ENCODE peak calls at places on chromosomes 4 and X, in ten cellular contexts. O is stimulated activated CD8-positive, alpha-beta memory T cell treated with anti-CD3 and anti-CD28 coated beads, Interleukin-4, amount 100 ng/mL, for 24 hours; J is AG20443; V is AG08396; B is activated naive CD8-positive, alpha-beta T cell treated with anti-CD3 and anti-CD28 coated beads, Interleukin-2, amount 50 U/mL, for 24 hours; E is activated T-cell treated with anti-CD3 and anti-CD28 coated beads for 24 hours; Y is DMS53; X is NCI-H1436; S is bronchial epithelial cell; Z is choroid plexus epithelial cell. A is an unnamed sample.

GRCh38 chr4:97238956-97239698 is 904.1 kb downstream of the STPG2 start:
- DNase-seq in S (no peak), Z (no peak), Y (no peak), B (no peak), X (no peak), J (no peak), E (no peak), O (no peak), V (no peak), A (no peak)

GRCh38 chr4:134324179-134324578 is 122.6 kb upstream of the PABPC4L start:
- DNase-seq in X (no peak), Y (no peak), Z (no peak), O (no peak), E (no peak), V (no peak), B (no peak), J (no peak), S (no peak), A (no peak)

GRCh38 chrX:15468036-15468435 is 25.1 kb downstream of the PIR start:
- DNase-seq in V (peak; percentile 19), Z (peak; percentile 68), Y (peak; percentile 4), S (peak; percentile 74), B (no peak), O (no peak), J (peak; percentile 39), X (no peak), E (no peak), A (peak; percentile 61)

GRCh38 chr4:87006531-87007344 is 71.9 kb downstream of the AFF1 start:
- DNase-seq in S (peak; percentile 76), B (peak; percentile 89), X (peak; percentile 87), Y (peak; percentile 96), O (peak; percentile 82), V (peak; percentile 93), Z (peak; percentile 95), J (peak; percentile 90), E (peak; percentile 78), A (peak; percentile 52)

GRCh38 chr4:174763454-174764104 is 65.5 kb downstream of the GLRA3 start:
- DNase-seq in X (no peak), J (no peak), O (no peak), S (peak; percentile 40), V (no peak), B (no peak), Z (peak; percentile 28), Y (peak; percentile 22), E (no peak), A (no peak)

GRCh38 chrX:20863649-20864048 is 510.6 kb upstream of the CNKSR2 start:
- DNase-seq in E (no peak), O (no peak), S (peak; percentile 46), Y (no peak), V (no peak), J (no peak), B (no peak), Z (no peak), X (no peak), A (no peak)

GRCh38 chr4:41269682-41270081 is 13.0 kb downstream of the UCHL1 start:
- DNase-seq in B (no peak), O (no peak), S (no peak), Z (no peak), X (no peak), V (no peak), J (no peak), E (no peak), Y (no peak), A (no peak)

GRCh38 chrX:19350831-19351447 is 7.2 kb downstream of the PDHA1 start:
- DNase-seq in S (no peak), J (no peak), V (no peak), O (no peak), B (peak; percentile 7), E (no peak), Y (no peak), X (no peak), Z (no peak), A (no peak)

GRCh38 chr4:74423101-74423500 is 21.8 kb upstream of the AREG start:
- DNase-seq in X (no peak), V (peak; percentile 24), S (peak; percentile 87), E (no peak), B (no peak), Y (peak; percentile 55), Z (peak; percentile 76), J (no peak), O (no peak), A (no peak)

GRCh38 chr4:184420402-184420801 is 53.9 kb downstream of the IRF2 start:
- DNase-seq in Y (no peak), V (no peak), X (no peak), Z (no peak), J (no peak), B (no peak), S (no peak), O (no peak), E (no peak), A (no peak)

GRCh38 chrX:19007868-19008267 is 24.0 kb upstream of the PHKA2 start:
- DNase-seq in O (no peak), X (no peak), J (no peak), V (no peak), Y (no peak), Z (no peak), B (no peak), E (no peak), S (no peak), A (no peak)

GRCh38 chr4:76216975-76217814 is 3.6 kb upstream of the SCARB2 start:
- DNase-seq in Y (no peak), O (no peak), B (no peak), X (peak; percentile 7), S (peak; percentile 52), Z (no peak), E (no peak), J (no peak), V (no peak), A (no peak)

GRCh38 chr4:15543537-15544195 is 74.0 kb downstream of the CC2D2A start:
- DNase-seq in O (no peak), J (no peak), B (no peak), Z (no peak), V (no peak), S (no peak), Y (no peak), E (no peak), X (no peak), A (no peak)

GRCh38 chr4:168666531-168666930 is 169.7 kb downstream of the PALLD start:
- DNase-seq in V (peak; percentile 24), O (no peak), E (no peak), Y (no peak), B (no peak), J (no peak), S (no peak), Z (peak; percentile 50), X (no peak), A (no peak)

GRCh38 chrX:69070949-69071650 is 94.2 kb downstream of the PJA1 start:
- DNase-seq in Z (no peak), E (no peak), S (no peak), Y (no peak), V (no peak), X (no peak), B (no peak), O (no peak), J (peak; percentile 15), A (no peak)

GRCh38 chrX:10360121-10360520 is 203.3 kb downstream of the CLCN4 start:
- DNase-seq in X (no peak), E (no peak), Y (no peak), S (no peak), Z (no peak), B (no peak), V (no peak), O (no peak), J (peak; percentile 34), A (no peak)

GRCh38 chr4:98946359-98946758 is 17.4 kb upstream of the EIF4E start:
- DNase-seq in X (no peak), Z (no peak), E (no peak), B (no peak), O (no peak), J (no peak), Y (no peak), S (peak; percentile 75), V (no peak), A (no peak)

GRCh38 chr4:87058272-87059073 is 123.7 kb downstream of the AFF1 start:
- DNase-seq in J (no peak), Y (peak; percentile 43), X (peak; percentile 41), E (peak; percentile 46), O (peak; percentile 24), B (peak; percentile 46), Z (peak; percentile 50), V (no peak), S (peak; percentile 73), A (no peak)

GRCh38 chrX:116204947-116205346 is 34.4 kb downstream of the AGTR2 start:
- DNase-seq in Z (peak; percentile 31), O (no peak), E (no peak), V (peak; percentile 3), S (peak; percentile 7), B (no peak), Y (peak; percentile 59), X (peak; percentile 11), J (peak; percentile 6), A (no peak)

GRCh38 chrX:24117288-24117687 is 32.2 kb upstream of the ZFX start:
- DNase-seq in Y (peak; percentile 2), S (peak; percentile 31), J (peak; percentile 70), B (no peak), O (no peak), Z (peak; percentile 77), E (no peak), V (peak; percentile 76), X (no peak), A (no peak)

GRCh38 chrX:70132877-70133302 is 357 bp upstream of the IGBP1 start:
- DNase-seq in O (no peak), X (no peak), V (no peak), B (no peak), J (no peak), E (no peak), Y (peak; percentile 77), S (peak; percentile 27), Z (no peak), A (no peak)

GRCh38 chr4:108512615-108513505 is 107.5 kb upstream of the RPL34 start:
- DNase-seq in X (no peak), V (peak; percentile 33), E (peak; percentile 26), Y (peak; percentile 79), S (peak; percentile 33), B (peak; percentile 33), O (peak; percentile 18), Z (peak; percentile 86), J (peak; percentile 30), A (no peak)

GRCh38 chr4:142700521-142700920 is 145.6 kb downstream of the INPP4B start:
- DNase-seq in B (no peak), E (no peak), S (no peak), X (no peak), Y (no peak), V (no peak), O (no peak), Z (no peak), J (no peak), A (no peak)

GRCh38 chr4:98626350-98626749 is 32.1 kb downstream of the TSPAN5 start:
- DNase-seq in Z (peak; percentile 93), Y (no peak), J (peak; percentile 81), B (no peak), V (peak; percentile 66), O (no peak), S (peak; percentile 96), X (no peak), E (no peak), A (peak; percentile 52)

GRCh38 chr4:168574581-168575295 is 77.9 kb downstream of the PALLD start:
- DNase-seq in E (no peak), Y (peak; percentile 9), Z (peak; percentile 30), J (no peak), O (no peak), V (no peak), X (no peak), B (no peak), S (peak; percentile 60), A (no peak)

GRCh38 chr4:168815373-168816345 is 194.4 kb downstream of the CBR4 start:
- DNase-seq in X (no peak), E (no peak), J (no peak), Z (peak; percentile 88), B (no peak), V (peak; percentile 46), Y (no peak), O (no peak), S (no peak), A (no peak)

GRCh38 chr4:76708986-76709385 is 189.0 kb downstream of the SOWAHB start:
- DNase-seq in O (no peak), V (no peak), S (no peak), X (no peak), Z (no peak), Y (no peak), E (no peak), B (no peak), J (no peak), A (no peak)

GRCh38 chr4:139242511-139243051 is 37.4 kb downstream of the MGARP start:
- DNase-seq in O (no peak), E (no peak), V (peak; percentile 21), Y (no peak), S (peak; percentile 88), Z (peak; percentile 87), X (no peak), J (peak; percentile 47), B (no peak), A (peak; percentile 68)